ENCODE peak calls at places on chromosomes 7 and 10, in nine cellular contexts. K is AG04449, E is AG20443, C is ELR, I is AG09309, V is EL, Z is colonic mucosa, R is NCI-H1092 treated with DMSO at 0.1 percent for 48 hours, F is LoVo. W is an unnamed sample.

GRCh38 chr7:7271094-7271874 is 88.9 kb downstream of the C1GALT1 start:
- DNase-seq in K (no peak), E (no peak), C (no peak), I (no peak), V (no peak), Z (no peak), R (no peak), F (peak; percentile 86), W (no peak)

GRCh38 chr7:43522406-43523156 is 60.3 kb upstream of the STK17A start:
- DNase-seq in K (no peak), E (peak; percentile 88), C (peak; percentile 69), I (peak; percentile 37), V (peak; percentile 87), Z (no peak), R (no peak), F (peak; percentile 11), W (no peak)

GRCh38 chr10:113297226-113297625 is 255.6 kb upstream of the HABP2 start:
- DNase-seq in K (peak; percentile 50), E (peak; percentile 80), C (peak; percentile 74), I (peak; percentile 3), V (peak; percentile 90), Z (no peak), R (no peak), F (peak; percentile 15), W (no peak)

GRCh38 chr10:3427316-3427715 is 254.7 kb upstream of the PITRM1 start:
- DNase-seq in K (no peak), E (no peak), C (peak; percentile 21), I (no peak), V (peak; percentile 29), Z (peak; percentile 0), R (no peak), F (no peak), W (no peak)

GRCh38 chr10:73848821-73849489 is 25.4 kb downstream of the CAMK2G start:
- DNase-seq in K (peak; percentile 16), E (peak; percentile 87), C (peak; percentile 87), I (no peak), V (peak; percentile 74), Z (peak; percentile 88), R (peak; percentile 19), F (peak; percentile 61), W (peak; percentile 80)

GRCh38 chr10:118584181-118584954 is 11.1 kb downstream of the PRLHR start:
- DNase-seq in K (peak; percentile 10), E (peak; percentile 72), C (peak; percentile 90), I (peak; percentile 40), V (peak; percentile 82), Z (no peak), R (no peak), F (peak; percentile 34), W (no peak)

GRCh38 chr10:127889605-127890195 is 3.0 kb downstream of the CLRN3 start:
- DNase-seq in K (no peak), E (peak; percentile 42), C (peak; percentile 56), I (no peak), V (peak; percentile 56), Z (peak; percentile 34), R (no peak), F (peak; percentile 34), W (no peak)

GRCh38 chr7:17083392-17084165 is 201.8 kb upstream of the AGR3 start:
- DNase-seq in K (no peak), E (no peak), C (no peak), I (no peak), V (no peak), Z (no peak), R (no peak), F (no peak), W (no peak)

GRCh38 chr7:86598311-86598710 is 45.4 kb upstream of the GRM3 start:
- DNase-seq in K (no peak), E (no peak), C (no peak), I (no peak), V (peak; percentile 0), Z (peak; percentile 26), R (peak; percentile 53), F (no peak), W (peak; percentile 84)

GRCh38 chr10:1190791-1191490 is 134.8 kb downstream of the WDR37 start:
- DNase-seq in K (no peak), E (no peak), C (no peak), I (no peak), V (no peak), Z (no peak), R (no peak), F (no peak), W (no peak)

GRCh38 chr7:83976302-83976701 is 218.3 kb downstream of the SEMA3A start:
- DNase-seq in K (no peak), E (peak; percentile 17), C (peak; percentile 56), I (no peak), V (peak; percentile 44), Z (no peak), R (peak; percentile 36), F (peak; percentile 56), W (no peak)

GRCh38 chr10:88986549-88987242 is 3.9 kb upstream of the FAS start:
- DNase-seq in K (no peak), E (no peak), C (peak; percentile 59), I (no peak), V (peak; percentile 38), Z (no peak), R (no peak), F (peak; percentile 43), W (no peak)

GRCh38 chr7:106139253-106140251 is 27.4 kb upstream of the SYPL1 start:
- DNase-seq in K (peak; percentile 23), E (peak; percentile 40), C (no peak), I (no peak), V (no peak), Z (no peak), R (no peak), F (no peak), W (no peak)

GRCh38 chr7:43076606-43077005 is 35.8 kb upstream of the HECW1 start:
- DNase-seq in K (no peak), E (no peak), C (no peak), I (no peak), V (no peak), Z (no peak), R (no peak), F (no peak), W (no peak)

GRCh38 chr10:61164458-61165160 is 220.6 kb upstream of the RHOBTB1 start:
- DNase-seq in K (no peak), E (peak; percentile 13), C (no peak), I (no peak), V (peak; percentile 8), Z (no peak), R (no peak), F (no peak), W (no peak)

GRCh38 chr7:22185559-22185958 is 171.4 kb downstream of the RAPGEF5 start:
- DNase-seq in K (no peak), E (no peak), C (no peak), I (no peak), V (no peak), Z (no peak), R (no peak), F (no peak), W (no peak)

GRCh38 chr10:130499541-130499940 is 363.4 kb downstream of the GLRX3 start:
- DNase-seq in K (no peak), E (no peak), C (no peak), I (no peak), V (no peak), Z (no peak), R (no peak), F (no peak), W (peak; percentile 9)

GRCh38 chr10:132001238-132001977 is 19.7 kb upstream of the BNIP3 start:
- DNase-seq in K (no peak), E (no peak), C (no peak), I (no peak), V (no peak), Z (no peak), R (peak; percentile 0), F (no peak), W (peak; percentile 89)

GRCh38 chr10:119020627-119020946 is 8.9 kb upstream of the NANOS1 start:
- DNase-seq in K (no peak), E (peak; percentile 52), C (peak; percentile 58), I (no peak), V (peak; percentile 28), Z (no peak), R (no peak), F (no peak), W (no peak)

GRCh38 chr10:104267721-104268690 is 978 bp upstream of the GSTO2 start:
- DNase-seq in K (no peak), E (no peak), C (no peak), I (no peak), V (no peak), Z (no peak), R (no peak), F (no peak), W (no peak)

GRCh38 chr7:38574121-38574520 is 57.1 kb downstream of the AMPH start:
- DNase-seq in K (no peak), E (peak; percentile 39), C (no peak), I (peak; percentile 3), V (peak; percentile 50), Z (no peak), R (no peak), F (no peak), W (no peak)

GRCh38 chr10:24209421-24209770 is 458 bp downstream of the KIAA1217 start:
- DNase-seq in K (no peak), E (peak; percentile 40), C (peak; percentile 82), I (no peak), V (peak; percentile 69), Z (no peak), R (no peak), F (no peak), W (no peak)

GRCh38 chr10:114821293-114821914 is at the start of gene FHIP2A:
- DNase-seq in K (no peak), E (peak; percentile 95), C (peak; percentile 82), I (no peak), V (peak; percentile 83), Z (peak; percentile 87), R (peak; percentile 42), F (peak; percentile 76), W (peak; percentile 76)

GRCh38 chr7:66681491-66682349 is 53.0 kb downstream of the KCTD7 start:
- DNase-seq in K (peak; percentile 54), E (peak; percentile 95), C (peak; percentile 95), I (peak; percentile 74), V (peak; percentile 95), Z (peak; percentile 98), R (peak; percentile 92), F (peak; percentile 98), W (peak; percentile 94)

GRCh38 chr10:25294032-25294926 is 119.5 kb downstream of the GPR158 start:
- DNase-seq in K (no peak), E (peak; percentile 14), C (peak; percentile 35), I (no peak), V (peak; percentile 12), Z (no peak), R (no peak), F (peak; percentile 25), W (no peak)

GRCh38 chr7:29297194-29297890 is 102.8 kb downstream of the CHN2 start:
- DNase-seq in K (no peak), E (no peak), C (no peak), I (no peak), V (no peak), Z (no peak), R (no peak), F (no peak), W (peak; percentile 76)

W was measured in H9.